ENCODE peak calls at places on chromosomes 11 and 22, in eight cellular contexts. Q is heart right ventricle, V is GM12865, I is ovary, G is A549, F is brain microvascular endothelial cell, H is bronchial epithelial cell, C is AG09309. Z is an unnamed sample.

GRCh38 chr11:2147391-2147790 is 8.2 kb upstream of the IGF2 start:
- DNase-seq in Q (no peak), V (no peak), I (no peak), G (no peak), F (no peak), H (no peak), C (no peak), Z (no peak)

GRCh38 chr22:45031629-45032403 is 22.0 kb upstream of the PHF21B start:
- DNase-seq in Q (no peak), V (no peak), I (no peak), G (no peak), F (no peak), H (no peak), C (no peak), Z (no peak)

GRCh38 chr11:18319914-18320313 is 2.0 kb downstream of the HPS5 start:
- DNase-seq in Q (no peak), V (no peak), I (no peak), G (no peak), F (no peak), H (no peak), C (no peak), Z (no peak)

GRCh38 chr11:131659931-131660330 is 289.5 kb downstream of the NTM start:
- DNase-seq in Q (no peak), V (no peak), I (no peak), G (no peak), F (no peak), H (no peak), C (no peak), Z (no peak)

GRCh38 chr11:133991101-133991500 is 34.3 kb upstream of the IGSF9B start:
- DNase-seq in Q (no peak), V (no peak), I (no peak), G (no peak), F (no peak), H (no peak), C (no peak), Z (no peak)

GRCh38 chr11:27253200-27253599 is 109.8 kb downstream of the CCDC34 start:
- DNase-seq in Q (no peak), V (no peak), I (no peak), G (no peak), F (no peak), H (no peak), C (no peak), Z (no peak)

GRCh38 chr22:46862418-46863324 is 100.2 kb downstream of the TBC1D22A start:
- DNase-seq in Q (no peak), V (peak; percentile 38), I (no peak), G (no peak), F (no peak), H (no peak), C (no peak), Z (no peak)

GRCh38 chr11:12052676-12053605 is 44.5 kb upstream of the DKK3 start:
- DNase-seq in Q (no peak), V (peak; percentile 46), I (no peak), G (no peak), F (no peak), H (no peak), C (no peak), Z (no peak)

GRCh38 chr11:134613646-134614045 is 201.6 kb upstream of the B3GAT1 start:
- DNase-seq in Q (no peak), V (no peak), I (no peak), G (no peak), F (no peak), H (no peak), C (no peak), Z (no peak)

GRCh38 chr11:55838452-55838851 is at the start of gene OR5D16:
- DNase-seq in Q (no peak), V (no peak), I (no peak), G (no peak), F (no peak), H (no peak), C (no peak), Z (no peak)

GRCh38 chr11:74680703-74681531 is 50.3 kb downstream of the CHRDL2 start:
- DNase-seq in Q (no peak), V (no peak), I (no peak), G (no peak), F (no peak), H (no peak), C (no peak), Z (no peak)

GRCh38 chr11:12961615-12962014 is 47.5 kb upstream of the RASSF10 start:
- DNase-seq in Q (no peak), V (no peak), I (no peak), G (no peak), F (no peak), H (no peak), C (no peak), Z (no peak)

GRCh38 chr11:132187814-132188213 is 817.4 kb downstream of the NTM start:
- DNase-seq in Q (no peak), V (no peak), I (no peak), G (no peak), F (peak; percentile 43), H (no peak), C (peak; percentile 43), Z (no peak)

GRCh38 chr11:130146797-130147196 is 12.8 kb upstream of the ST14 start:
- DNase-seq in Q (peak; percentile 47), V (peak; percentile 39), I (no peak), G (no peak), F (no peak), H (no peak), C (no peak), Z (no peak)

GRCh38 chr11:104765401-104765800 is 132.9 kb downstream of the CASP12 start:
- DNase-seq in Q (no peak), V (no peak), I (no peak), G (no peak), F (no peak), H (no peak), C (no peak), Z (no peak)

GRCh38 chr22:36194971-36195370 is 6.6 kb downstream of the APOL4 start:
- DNase-seq in Q (peak; percentile 75), V (peak; percentile 56), I (peak; percentile 46), G (peak; percentile 24), F (peak; percentile 71), H (peak; percentile 43), C (peak; percentile 41), Z (no peak)

GRCh38 chr22:38284042-38284402 is 11.2 kb upstream of the TMEM184B start:
- DNase-seq in Q (peak; percentile 45), V (no peak), I (peak; percentile 34), G (no peak), F (peak; percentile 69), H (no peak), C (peak; percentile 88), Z (peak; percentile 46)

GRCh38 chr11:118295834-118296454 is 8.6 kb upstream of the CD3E start:
- DNase-seq in Q (no peak), V (peak; percentile 54), I (no peak), G (no peak), F (peak; percentile 26), H (peak; percentile 96), C (no peak), Z (no peak)

GRCh38 chr11:125941606-125942275 is 4.1 kb upstream of the VSIG10L2 start:
- DNase-seq in Q (peak; percentile 55), V (peak; percentile 47), I (peak; percentile 55), G (peak; percentile 55), F (no peak), H (peak; percentile 25), C (no peak), Z (no peak)

GRCh38 chr11:59659981-59660380 is 8.9 kb downstream of the PATL1 start:
- DNase-seq in Q (no peak), V (no peak), I (no peak), G (no peak), F (no peak), H (no peak), C (no peak), Z (no peak)

GRCh38 chr11:2940166-2940929 is 11.1 kb upstream of the PHLDA2 start:
- DNase-seq in Q (no peak), V (no peak), I (no peak), G (peak; percentile 50), F (no peak), H (peak; percentile 49), C (no peak), Z (no peak)

GRCh38 chr11:60795291-60795690 is 10.2 kb downstream of the MS4A10 start:
- DNase-seq in Q (no peak), V (no peak), I (no peak), G (no peak), F (no peak), H (no peak), C (no peak), Z (no peak)

GRCh38 chr11:44011797-44012196 is 36.0 kb upstream of the ACCSL start:
- DNase-seq in Q (no peak), V (no peak), I (no peak), G (no peak), F (no peak), H (peak; percentile 40), C (no peak), Z (no peak)

GRCh38 chr11:120756931-120757330 is 245.4 kb downstream of the GRIK4 start:
- DNase-seq in Q (no peak), V (peak; percentile 23), I (no peak), G (no peak), F (no peak), H (no peak), C (no peak), Z (no peak)
- TF ChIP-seq CTCF in Q (no peak), V (peak; percentile 16), I (no peak), G (no peak), F (no peak), H (no peak), C (no peak), Z (no peak)

GRCh38 chr11:64887234-64887756 is 8.9 kb upstream of the EHD1 start:
- DNase-seq in Q (no peak), V (no peak), I (no peak), G (no peak), F (no peak), H (no peak), C (no peak), Z (no peak)
- H3K4me3 ChIP-seq in Q (no peak overlapping the region), V (peak overlapping the region; percentile 38), I (no peak overlapping the region), G (peak overlapping the region; percentile 7), F (no peak overlapping the region), H (no peak overlapping the region), C (no peak overlapping the region), Z (no peak overlapping the region)

GRCh38 chr11:73597956-73598718 is at the start of gene FAM168A:
- DNase-seq in Q (peak; percentile 96), V (peak; percentile 98), I (peak; percentile 93), G (peak; percentile 98), F (peak; percentile 96), H (peak; percentile 89), C (peak; percentile 94), Z (peak; percentile 96)
- TF ChIP-seq CTCF in Q (no peak), V (peak; percentile 3), I (peak; percentile 17), G (no peak), F (peak; percentile 16), H (no peak), C (peak; percentile 6), Z (no peak)

DNA sequence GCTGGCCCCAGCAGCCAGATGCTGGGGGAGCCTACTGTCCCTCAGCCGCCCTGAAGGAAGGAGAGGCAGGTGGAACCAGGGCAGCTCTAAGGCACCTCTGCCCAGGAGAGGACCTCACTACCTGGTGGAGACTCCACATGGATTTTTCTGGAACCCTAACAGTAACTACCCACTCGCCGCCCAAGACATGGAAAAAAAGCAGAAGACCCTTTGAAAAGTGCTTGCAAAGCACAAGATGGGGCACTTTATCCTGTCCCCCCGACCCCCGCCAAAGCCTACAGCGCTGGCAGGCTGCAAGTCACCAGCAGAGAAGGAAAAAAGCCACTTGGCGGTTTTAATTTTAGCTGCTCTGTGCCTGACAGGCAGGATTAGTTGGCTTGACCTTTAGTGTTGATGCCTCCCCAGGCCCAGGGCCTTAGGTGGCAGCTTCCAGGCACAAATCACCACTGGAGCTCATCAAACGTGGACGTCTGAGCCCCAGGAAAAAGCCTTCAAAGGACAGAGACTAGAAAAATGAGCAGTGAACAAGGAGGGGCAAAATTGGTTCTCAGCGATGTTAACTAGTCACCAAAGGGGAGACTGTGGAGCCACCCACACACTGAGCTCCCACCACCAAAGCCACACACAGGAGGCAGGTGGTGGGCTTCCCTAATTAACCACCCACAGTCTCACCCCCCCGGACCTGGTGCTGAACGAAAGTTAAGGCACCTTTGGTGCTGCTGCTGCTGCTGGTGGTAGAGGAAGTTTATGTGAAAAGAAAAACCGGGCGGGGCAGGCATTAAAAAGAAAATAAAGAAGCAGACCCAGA is 4.2 kb upstream of the PYGM start:
- DNase-seq in Q (no peak), V (no peak), I (peak; percentile 8), G (no peak), F (no peak), H (no peak), C (no peak), Z (no peak)
- H3K4me3 ChIP-seq in Q (no peak overlapping the region), V (no peak overlapping the region), I (no peak overlapping the region), G (no peak overlapping the region), F (no peak overlapping the region), H (no peak overlapping the region), C (no peak overlapping the region), Z (no peak overlapping the region)